ENCODE peak calls at places on chromosomes 11 and 22, in seven cellular contexts. V, M, E, W, T, U and G are unnamed samples.

GRCh38 chr11:5004429-5005274 is 10.0 kb downstream of the OR51L1 start:
- DNase-seq in V (peak; percentile 59), M (peak; percentile 58), E (peak; percentile 50), W (peak; percentile 59), T (peak; percentile 58), U (peak; percentile 46), G (peak; percentile 46)

GRCh38 chr11:72954860-72955259 is 140.6 kb downstream of the ATG16L2 start:
- DNase-seq in V (no peak), M (peak; percentile 41), E (no peak), W (no peak), T (no peak), U (no peak), G (no peak)

GRCh38 chr11:104106136-104106754 is 57.7 kb downstream of the PDGFD start:
- DNase-seq in V (no peak), M (no peak), E (no peak), W (no peak), T (no peak), U (no peak), G (no peak)

GRCh38 chr22:49425356-49425755 is 402.3 kb downstream of the BRD1 start:
- DNase-seq in V (no peak), M (no peak), E (no peak), W (no peak), T (no peak), U (no peak), G (no peak)

GRCh38 chr11:56977324-56977723 is 11.4 kb upstream of the OR5AK2 start:
- DNase-seq in V (no peak), M (no peak), E (no peak), W (no peak), T (no peak), U (no peak), G (no peak)

GRCh38 chr11:114308689-114309089 is 12.5 kb downstream of the NNMT start:
- DNase-seq in V (no peak), M (no peak), E (no peak), W (no peak), T (no peak), U (no peak), G (no peak)

GRCh38 chr22:41598081-41598480 is 8.4 kb upstream of the PMM1 start:
- DNase-seq in V (no peak), M (no peak), E (peak; percentile 35), W (no peak), T (no peak), U (no peak), G (no peak)

GRCh38 chr22:50640857-50641647 is 13.1 kb upstream of the ARSA start:
- DNase-seq in V (no peak), M (no peak), E (no peak), W (no peak), T (no peak), U (no peak), G (no peak)

GRCh38 chr22:32037236-32037635 is 5.8 kb upstream of the SLC5A1 start:
- DNase-seq in V (no peak), M (no peak), E (no peak), W (no peak), T (no peak), U (no peak), G (no peak)

DNA sequence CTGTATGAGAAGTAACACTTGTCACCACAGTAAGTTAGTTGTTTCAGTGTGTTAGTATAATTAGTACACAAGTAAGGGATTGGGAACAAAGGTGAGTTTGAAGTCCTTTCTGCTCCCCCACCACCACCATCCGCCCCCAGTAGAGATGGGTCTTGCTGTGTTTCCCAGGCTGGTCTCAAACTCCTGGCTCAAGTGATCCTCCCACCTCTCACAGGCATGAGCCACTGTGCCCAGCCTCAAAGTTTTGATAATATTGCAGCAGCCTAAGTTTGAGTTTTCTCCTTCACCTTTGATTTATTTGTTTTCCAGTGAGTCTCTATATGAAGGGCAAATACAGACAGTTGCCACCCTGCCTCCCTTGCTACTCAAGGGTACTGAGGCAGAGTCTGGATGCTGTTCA is 23.7 kb upstream of the GRK2 start:
- DNase-seq in V (no peak), M (no peak), E (no peak), W (no peak), T (no peak), U (no peak), G (no peak)
- H3K4me3 ChIP-seq in V (peak overlapping the region; percentile 74), M (peak overlapping the region; percentile 70), E (no peak overlapping the region), W (no peak overlapping the region), T (peak overlapping the region; percentile 88), U (no peak overlapping the region), G (peak overlapping the region; percentile 94)

GRCh38 chr11:121524233-121524631 is 71.5 kb upstream of the SORL1-AS1 start:
- DNase-seq in V (no peak), M (no peak), E (no peak), W (no peak), T (no peak), U (no peak), G (no peak)
- H3K4me1 ChIP-seq in V (no peaks in the 10 kb centered on the region), M (peaks cover 19% of the 10 kb centered on the region), E (no peaks in the 10 kb centered on the region), W (no peaks in the 10 kb centered on the region), T (peaks cover 3% of the 10 kb centered on the region), U (peaks cover 2% of the 10 kb centered on the region), G (no peaks in the 10 kb centered on the region)

GRCh38 chr22:45504703-45505341 is 2.1 kb downstream of the FBLN1 start:
- DNase-seq in V (peak; percentile 24), M (peak; percentile 75), E (peak; percentile 71), W (peak; percentile 79), T (no peak), U (peak; percentile 83), G (no peak)
- H3K4me3 ChIP-seq in V (peak overlapping the region; percentile 72), M (peak overlapping the region; percentile 72), E (peak overlapping the region; percentile 60), W (peak overlapping the region; percentile 72), T (no peak overlapping the region), U (peak overlapping the region; percentile 31), G (no peak overlapping the region)

GRCh38 chr22:33828302-33828701 is 92.0 kb downstream of the LARGE1 start:
- DNase-seq in V (no peak), M (no peak), E (no peak), W (no peak), T (no peak), U (no peak), G (no peak)

GRCh38 chr22:33823552-33823951 is 96.7 kb downstream of the LARGE1 start:
- DNase-seq in V (no peak), M (peak; percentile 35), E (no peak), W (no peak), T (no peak), U (no peak), G (no peak)

GRCh38 chr22:33829549-33830280 is 90.6 kb downstream of the LARGE1 start:
- DNase-seq in V (no peak), M (no peak), E (no peak), W (peak; percentile 83), T (peak; percentile 48), U (no peak), G (no peak)

GRCh38 chr22:33821290-33821689 is 99.0 kb downstream of the LARGE1 start:
- DNase-seq in V (no peak), M (no peak), E (no peak), W (no peak), T (no peak), U (no peak), G (no peak)

DNA sequence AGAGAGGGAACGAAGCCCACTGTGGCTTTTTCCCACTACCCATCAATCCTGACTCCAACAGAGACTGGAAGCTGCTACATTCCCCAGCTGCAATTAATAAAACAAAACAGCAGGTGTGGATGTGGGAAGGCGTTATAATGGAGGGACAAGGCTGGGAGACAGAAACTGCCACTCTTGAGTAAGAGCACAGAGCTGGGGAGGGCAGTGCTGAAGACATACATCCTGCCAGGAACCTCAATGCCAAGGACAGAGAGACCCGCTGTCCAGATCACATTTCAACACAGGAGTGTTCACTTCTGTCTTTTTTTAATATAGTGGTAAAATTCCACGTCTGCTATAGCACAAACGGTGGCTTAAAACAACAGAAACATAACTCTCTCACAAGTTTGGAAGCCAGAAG is 94.5 kb downstream of the LARGE1 start:
- DNase-seq in V (no peak), M (no peak), E (no peak), W (no peak), T (no peak), U (no peak), G (no peak)
- H3K4me1 ChIP-seq in V (no peaks in the 10 kb centered on the region), M (peaks cover 36% of the 10 kb centered on the region), E (peaks cover 1% of the 10 kb centered on the region), W (peaks cover 6% of the 10 kb centered on the region), T (peaks cover 25% of the 10 kb centered on the region), U (peaks cover 5% of the 10 kb centered on the region), G (no peaks in the 10 kb centered on the region)